ENCODE peak calls at places on chromosomes 13 and 19, in six cellular contexts. L is activated B cell treated with CpG ODN at 0.5 μM for 24 hours, E is WTC11, U is left lung, J is left ventricle myocardium inferior, G is fibroblast of pulmonary artery. Y is an unnamed sample.

GRCh38 chr19:34096020-34096915 is 76.0 kb upstream of the LSM14A start:
- DNase-seq in G (peak), U (no peak), L (no peak), J (no peak), E (peak), Y (peak)

GRCh38 chr13:41835871-41836270 is 125.0 kb downstream of the VWA8 start:
- DNase-seq in L (no peak), G (no peak), J (no peak), U (no peak), E (no peak), Y (peak)

GRCh38 chr19:28443361-28443760 is 769.6 kb downstream of the UQCRFS1 start:
- DNase-seq in L (no peak), U (no peak), J (no peak), E (no peak), G (no peak), Y (no peak)

GRCh38 chr13:44758595-44759221 is 182.6 kb upstream of the TSC22D1 start:
- DNase-seq in E (no peak), G (peak), J (no peak), U (no peak), L (no peak), Y (peak)

GRCh38 chr13:96994849-96995243 is 570 bp upstream of the OXGR1 start:
- DNase-seq in L (no peak), J (no peak), E (no peak), U (no peak), G (no peak), Y (no peak)

GRCh38 chr19:11092181-11092538 is 2.9 kb downstream of the LDLR start:
- DNase-seq in E (no peak), J (no peak), L (no peak), G (peak), U (no peak), Y (peak)

GRCh38 chr13:95382411-95382810 is 81.2 kb upstream of the ABCC4 start:
- DNase-seq in E (no peak), J (no peak), U (no peak), G (no peak), L (no peak), Y (no peak)

GRCh38 chr13:32391101-32391620 is 36.8 kb downstream of the N4BP2L1 start:
- DNase-seq in U (no peak), J (no peak), G (no peak), L (no peak), E (peak), Y (no peak)

GRCh38 chr13:113855012-113855921 is 8.6 kb downstream of the GAS6 start:
- DNase-seq in G (no peak), U (no peak), J (peak), E (no peak), L (no peak), Y (no peak)

GRCh38 chr19:33812388-33813330 is 16.0 kb downstream of the KCTD15 start:
- DNase-seq in U (no peak), L (no peak), J (no peak), G (no peak), E (no peak), Y (no peak)

GRCh38 chr19:3618811-3619630 is 7.6 kb downstream of the CACTIN start:
- DNase-seq in E (no peak), U (peak), L (no peak), J (no peak), G (no peak), Y (no peak)

GRCh38 chr13:94233401-94233800 is 246.1 kb downstream of the DCT start:
- DNase-seq in L (no peak), J (peak), E (no peak), G (peak), U (no peak), Y (peak)

GRCh38 chr19:56966225-56966696 is 125.7 kb upstream of the PEG3 start:
- DNase-seq in E (no peak), J (no peak), L (no peak), G (no peak), U (no peak), Y (no peak)

GRCh38 chr13:97977376-97977705 is 23.9 kb downstream of the IPO5 start:
- DNase-seq in L (no peak), G (no peak), E (no peak), J (no peak), U (no peak), Y (peak)

GRCh38 chr13:75934889-75935288 is 298.8 kb downstream of the LMO7 start:
- DNase-seq in U (no peak), L (no peak), E (no peak), G (no peak), J (no peak), Y (peak)

GRCh38 chr19:4319067-4319718 is 14.8 kb downstream of the FSD1 start:
- DNase-seq in U (no peak), G (no peak), L (no peak), E (no peak), J (no peak), Y (no peak)

GRCh38 chr19:39171479-39172465 is 25.0 kb upstream of the NCCRP1 start:
- DNase-seq in L (no peak), U (peak), J (no peak), G (no peak), E (no peak), Y (no peak)

GRCh38 chr19:4983346-4984105 is 14.6 kb downstream of the KDM4B start:
- DNase-seq in E (no peak), J (no peak), L (no peak), G (no peak), U (no peak), Y (no peak)

GRCh38 chr13:46831588-46832194 is 34.7 kb upstream of the ESD start:
- DNase-seq in E (peak), L (no peak), G (peak), U (no peak), J (no peak), Y (peak)

GRCh38 chr13:78169386-78169785 is 250.8 kb upstream of the EDNRB start:
- DNase-seq in L (no peak), U (peak), J (no peak), E (no peak), G (no peak), Y (no peak)

GRCh38 chr13:78168981-78169380 is 250.3 kb upstream of the EDNRB start:
- DNase-seq in G (no peak), U (peak), E (no peak), J (no peak), L (no peak), Y (no peak)
- TF ChIP-seq CTCF in G (no peak), U (no peak), E (no peak), J (no peak), L (no peak), Y (no peak)

GRCh38 chr19:53365899-53366493 is 491 bp downstream of the ZNF525 start:
- DNase-seq in J (peak), L (no peak), E (peak), G (no peak), U (peak), Y (no peak)

GRCh38 chr19:53365134-53365898 is at the start of gene ZNF525:
- DNase-seq in J (peak), U (peak), L (peak), E (peak), G (peak), Y (peak)
- TF ChIP-seq CTCF in J (peak), U (peak), L (no peak), E (peak), G (peak), Y (peak)

DNA sequence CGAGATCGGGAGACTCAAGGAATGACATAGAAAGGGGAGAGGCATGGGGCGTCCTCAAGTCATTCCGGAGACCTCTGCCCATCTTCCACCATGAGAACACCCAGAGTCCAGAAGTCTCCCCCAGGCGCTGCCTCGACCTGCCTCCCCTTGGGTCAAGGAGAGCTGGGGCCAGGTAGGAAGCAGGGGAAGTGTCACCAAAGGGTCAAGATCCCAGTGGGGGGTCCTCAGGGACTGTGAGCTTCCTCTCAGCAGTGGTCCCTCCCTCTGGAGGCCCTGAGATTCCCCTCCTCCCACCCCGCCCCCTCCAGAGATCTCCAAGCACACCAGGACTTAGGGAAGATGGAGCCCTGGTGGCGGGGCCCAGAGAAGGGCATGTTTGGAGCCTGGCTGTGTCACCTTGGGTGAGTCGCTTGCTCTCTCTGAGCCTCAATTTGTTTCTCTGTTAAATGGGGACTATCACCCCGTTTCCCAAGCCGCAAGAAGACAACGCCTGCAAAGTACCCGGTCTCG is 919 bp downstream of the DACT3 start:
- DNase-seq in E (peak), L (no peak), J (peak), U (peak), G (peak), Y (peak)
- TF ChIP-seq CTCF in E (no peak), L (no peak), J (no peak), U (no peak), G (no peak), Y (peak)

DNA sequence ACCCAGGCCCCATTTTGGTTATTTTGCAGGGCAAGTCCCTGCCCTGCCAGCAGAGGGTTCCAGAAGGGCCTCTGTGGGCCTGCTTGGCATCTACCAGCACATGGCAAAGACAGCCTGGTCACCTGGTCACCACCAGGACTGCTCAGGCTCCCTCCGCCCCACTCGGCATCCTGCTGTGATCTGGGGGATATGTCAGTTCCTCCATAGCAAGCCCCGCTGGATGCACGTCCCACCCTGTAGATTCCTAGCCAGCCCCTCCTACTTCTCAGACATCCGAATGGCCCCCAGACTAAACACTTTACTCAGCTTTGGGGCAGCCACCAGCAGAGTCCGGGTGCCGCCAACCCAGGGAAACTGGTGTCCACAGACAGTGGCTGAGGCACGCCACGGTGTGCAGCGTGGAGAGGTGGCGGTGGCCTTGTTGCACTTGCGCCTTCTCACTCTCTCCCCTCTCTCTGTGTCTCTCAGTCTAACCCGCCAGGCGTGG is 31.8 kb upstream of the USE1 start:
- DNase-seq in E (no peak), J (no peak), G (no peak), L (peak), U (no peak), Y (no peak)
- TF ChIP-seq CTCF in E (no peak), J (no peak), G (no peak), L (no peak), U (no peak), Y (no peak)